ENCODE peak calls at places on chromosomes 13 and 19, in eight cellular contexts. P is adrenal gland, V is lower leg skin, Z is left ventricle myocardium inferior, A is heart right ventricle, H is A549, F is cardiac fibroblast, K is cardiac muscle cell. U is an unnamed sample.

GRCh38 chr13:46667687-46668281 is 114.8 kb downstream of the LRCH1 start:
- DNase-seq in P (no peak), V (no peak), Z (no peak), A (no peak), H (no peak), F (peak), K (no peak), U (no peak)

GRCh38 chr13:113901642-113902041 is 37.8 kb upstream of the GAS6 start:
- DNase-seq in P (peak), V (no peak), Z (no peak), A (no peak), H (no peak), F (no peak), K (no peak), U (no peak)

GRCh38 chr13:26342898-26343297 is 89.0 kb downstream of the CDK8 start:
- DNase-seq in P (no peak), V (no peak), Z (no peak), A (no peak), H (no peak), F (no peak), K (no peak), U (no peak)

GRCh38 chr13:97726664-97727235 is 226.7 kb upstream of the IPO5 start:
- DNase-seq in P (no peak), V (no peak), Z (no peak), A (no peak), H (no peak), F (peak), K (no peak), U (no peak)

GRCh38 chr19:51607077-51607476 is 23.1 kb downstream of the SIGLEC5 start:
- DNase-seq in P (no peak), V (no peak), Z (no peak), A (no peak), H (no peak), F (no peak), K (no peak), U (no peak)

GRCh38 chr13:35866801-35867200 is 264.4 kb downstream of the DCLK1 start:
- DNase-seq in P (no peak), V (no peak), Z (peak), A (peak), H (no peak), F (peak), K (no peak), U (no peak)

GRCh38 chr13:80386592-80386991 is 45.7 kb upstream of the SPRY2 start:
- DNase-seq in P (no peak), V (no peak), Z (no peak), A (no peak), H (no peak), F (peak), K (no peak), U (no peak)

GRCh38 chr19:48719263-48720171 is at the start of gene MAMSTR:
- DNase-seq in P (peak), V (no peak), Z (no peak), A (peak), H (no peak), F (no peak), K (no peak), U (peak)

GRCh38 chr13:100694722-100695644 is 20.4 kb upstream of the TMTC4 start:
- DNase-seq in P (peak), V (no peak), Z (no peak), A (no peak), H (peak), F (peak), K (peak), U (no peak)

GRCh38 chr13:48535791-48536190 is 2.9 kb upstream of the RCBTB2 start:
- DNase-seq in P (no peak), V (no peak), Z (no peak), A (no peak), H (no peak), F (no peak), K (no peak), U (no peak)

GRCh38 chr13:48533986-48534600 is 1.2 kb upstream of the RCBTB2 start:
- DNase-seq in P (no peak), V (no peak), Z (no peak), A (no peak), H (no peak), F (no peak), K (no peak), U (no peak)

GRCh38 chr13:48533207-48533499 is 273 bp upstream of the RCBTB2 start:
- DNase-seq in P (no peak), V (no peak), Z (no peak), A (no peak), H (peak), F (no peak), K (no peak), U (no peak)

GRCh38 chr13:48536851-48537250 is 4.0 kb upstream of the RCBTB2 start:
- DNase-seq in P (no peak), V (no peak), Z (no peak), A (no peak), H (no peak), F (no peak), K (no peak), U (no peak)

DNA sequence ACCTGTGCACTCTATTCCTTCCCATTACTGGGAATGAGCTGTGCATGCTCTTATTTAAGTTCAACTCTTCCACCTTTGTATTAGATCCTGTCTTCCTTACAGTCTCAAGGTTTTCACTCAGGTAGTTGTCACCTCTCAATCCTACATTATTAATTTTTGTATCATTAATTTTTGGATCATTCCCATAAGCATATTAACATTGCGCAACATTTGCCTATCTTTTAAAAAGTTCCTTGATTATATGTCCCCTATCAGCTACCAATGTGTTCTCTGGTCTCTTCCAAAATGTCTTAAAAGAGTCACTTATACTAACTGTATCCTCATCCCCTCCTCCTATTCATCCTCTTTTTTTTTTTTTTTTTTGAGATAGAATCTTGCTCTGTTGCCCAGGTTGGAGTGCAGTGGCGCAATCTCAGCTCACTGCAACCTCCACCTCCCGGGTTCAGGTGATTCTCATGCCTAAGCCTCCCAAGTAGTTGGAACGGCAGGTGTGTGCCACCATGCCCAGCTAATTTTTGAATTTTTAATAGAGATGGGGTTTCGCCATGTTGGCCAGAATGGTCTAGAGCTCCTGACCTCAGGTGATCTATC is 2.1 kb upstream of the RCBTB2 start:
- DNase-seq in P (no peak), V (no peak), Z (no peak), A (no peak), H (no peak), F (no peak), K (no peak), U (no peak)
- H3K4me3 ChIP-seq in P (no peak), V (no peak), Z (no peak), A (no peak), H (no peak), F (no peak), K (no peak), U (no peak)

DNA sequence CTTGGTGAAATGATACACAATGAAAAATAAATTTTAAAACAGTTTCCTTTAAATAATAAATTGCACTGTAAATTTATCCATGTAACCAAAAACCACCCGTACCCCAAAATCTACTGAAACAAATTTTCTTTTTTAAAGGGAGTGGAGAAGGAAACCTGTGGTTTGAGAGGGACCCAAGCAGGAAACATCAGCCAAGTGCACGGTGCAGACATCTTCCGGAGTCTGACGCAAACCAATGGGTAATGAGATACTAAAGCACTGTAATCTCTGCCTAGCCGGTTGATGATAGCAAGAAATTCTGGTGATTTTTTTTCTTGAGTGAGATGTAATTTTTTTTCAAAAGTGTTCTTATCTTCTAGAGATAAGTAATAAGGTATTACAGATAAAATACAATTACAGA is 115.4 kb downstream of the ABCC4 start:
- DNase-seq in P (no peak), V (no peak), Z (no peak), A (no peak), H (no peak), F (peak), K (no peak), U (no peak)
- H3K4me3 ChIP-seq in P (no peak), V (no peak), Z (no peak), A (no peak), H (no peak), F (no peak), K (no peak), U (no peak)

GRCh38 chr19:43462887-43463380 is 2.5 kb downstream of the LYPD3 start:
- DNase-seq in P (no peak), V (no peak), Z (no peak), A (no peak), H (no peak), F (no peak), K (no peak), U (no peak)
- H3K4me3 ChIP-seq in P (peak), V (peak), Z (peak), A (peak), H (peak), F (peak), K (peak), U (peak)

DNA sequence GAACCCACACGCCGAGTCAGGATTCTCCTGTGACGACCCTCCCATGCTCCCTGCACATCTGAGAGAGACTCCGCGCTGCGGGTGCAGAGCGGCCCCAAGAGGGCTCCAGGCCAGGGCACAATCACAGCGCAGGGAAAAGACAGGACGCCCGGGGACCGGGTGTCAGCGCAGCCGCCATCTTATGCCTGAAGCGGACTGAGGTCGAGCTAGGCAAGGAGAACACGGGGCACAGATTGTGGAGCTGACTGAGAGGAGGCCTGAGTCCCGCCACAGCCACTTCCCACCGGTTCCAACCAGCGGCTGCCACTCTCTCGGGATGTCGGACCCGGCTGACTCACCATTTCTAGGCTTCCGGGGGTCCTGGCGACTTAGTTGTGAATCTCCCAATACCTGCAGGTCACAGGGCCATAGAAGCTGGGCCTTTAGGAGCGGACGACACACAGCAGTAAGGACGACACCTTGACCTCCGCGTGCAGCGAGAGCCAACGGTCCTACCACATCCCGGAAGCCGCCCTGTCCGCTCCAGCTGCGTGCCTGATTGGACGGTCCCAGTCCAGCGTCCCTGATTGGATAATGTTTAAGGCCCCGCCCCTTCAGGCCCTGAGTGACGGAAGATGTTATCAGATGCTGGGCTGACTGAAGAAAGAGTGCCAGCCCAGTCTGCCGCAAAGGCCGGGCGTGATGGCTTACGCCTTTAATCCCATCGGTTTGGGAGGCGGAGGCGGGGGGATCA is at the start of gene ZNF728:
- DNase-seq in P (peak), V (no peak), Z (peak), A (peak), H (no peak), F (no peak), K (no peak), U (peak)
- H3K4me3 ChIP-seq in P (peak), V (no peak), Z (peak), A (peak), H (no peak), F (no peak), K (no peak), U (no peak)

GRCh38 chr19:11555246-11555645 is 3.8 kb downstream of the ELOF1 start:
- DNase-seq in P (no peak), V (no peak), Z (no peak), A (no peak), H (no peak), F (no peak), K (no peak), U (no peak)

GRCh38 chr19:11560404-11560988 is 1.5 kb upstream of the ELOF1 start:
- DNase-seq in P (peak), V (no peak), Z (no peak), A (peak), H (no peak), F (peak), K (peak), U (no peak)

GRCh38 chr19:11554160-11554559 is 4.9 kb downstream of the ELOF1 start:
- DNase-seq in P (no peak), V (no peak), Z (no peak), A (no peak), H (no peak), F (no peak), K (no peak), U (no peak)

GRCh38 chr19:11558881-11559828 is at the start of gene ELOF1:
- DNase-seq in P (peak), V (peak), Z (peak), A (peak), H (peak), F (peak), K (peak), U (peak)

DNA sequence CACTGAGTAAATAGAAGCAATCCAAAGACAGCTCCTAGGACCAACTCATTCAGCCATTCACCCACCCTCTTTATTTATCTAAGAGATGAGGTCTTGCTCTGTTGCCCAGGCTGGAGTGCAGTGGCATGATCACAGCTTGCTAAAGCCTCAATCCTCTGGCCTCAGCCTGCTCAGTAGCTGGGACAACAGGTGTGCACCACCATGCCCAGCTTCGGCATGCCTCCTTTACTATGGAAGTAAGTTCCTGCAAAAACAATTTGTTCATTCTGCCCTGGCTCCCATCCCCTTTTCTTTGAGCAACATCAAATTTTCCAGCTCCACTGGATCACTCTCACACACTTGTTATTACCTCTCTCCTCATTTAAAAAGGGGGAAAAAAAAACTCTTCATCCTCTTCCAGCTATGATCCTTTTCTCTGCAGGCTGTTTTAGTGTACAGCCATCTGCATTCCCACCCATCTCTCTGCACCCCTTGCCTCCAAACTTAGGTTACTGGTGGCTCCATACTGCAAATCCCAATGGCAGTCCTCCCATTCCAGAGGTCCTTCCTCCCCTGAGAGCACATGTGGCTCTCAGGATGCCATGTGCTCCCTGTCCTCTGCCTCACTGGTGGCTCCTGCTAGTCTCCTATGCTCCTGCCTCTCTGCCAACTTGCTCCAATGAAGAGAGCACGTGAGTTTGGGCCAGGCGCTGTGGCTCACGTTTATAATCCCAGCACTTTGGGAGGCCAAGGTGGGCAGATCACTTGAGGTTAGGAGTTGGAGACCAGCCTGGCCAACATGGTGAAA is 2.2 kb downstream of the ELOF1 start:
- DNase-seq in P (no peak), V (no peak), Z (no peak), A (no peak), H (no peak), F (no peak), K (no peak), U (no peak)
- H3K4me3 ChIP-seq in P (no peak), V (no peak), Z (no peak), A (no peak), H (no peak), F (no peak), K (no peak), U (no peak)

GRCh38 chr13:51032831-51033230 is 78.2 kb downstream of the C13orf42 start:
- DNase-seq in P (no peak), V (no peak), Z (no peak), A (no peak), H (no peak), F (no peak), K (no peak), U (no peak)

GRCh38 chr13:51033431-51034185 is 77.5 kb downstream of the C13orf42 start:
- DNase-seq in P (no peak), V (no peak), Z (no peak), A (no peak), H (no peak), F (no peak), K (no peak), U (no peak)

GRCh38 chr13:51040431-51040830 is 70.6 kb downstream of the C13orf42 start:
- DNase-seq in P (no peak), V (no peak), Z (no peak), A (no peak), H (no peak), F (no peak), K (no peak), U (no peak)

GRCh38 chr13:51034906-51035305 is 76.2 kb downstream of the C13orf42 start:
- DNase-seq in P (no peak), V (no peak), Z (no peak), A (no peak), H (no peak), F (no peak), K (no peak), U (no peak)

GRCh38 chr13:51035469-51035868 is 75.6 kb downstream of the C13orf42 start:
- DNase-seq in P (no peak), V (no peak), Z (no peak), A (no peak), H (no peak), F (no peak), K (no peak), U (no peak)
- H3K4me3 ChIP-seq in P (no peak), V (no peak), Z (no peak), A (no peak), H (no peak), F (no peak), K (no peak), U (no peak)

GRCh38 chr13:111656439-111656838 is 336.0 kb downstream of the TEX29 start:
- DNase-seq in P (no peak), V (no peak), Z (no peak), A (no peak), H (no peak), F (no peak), K (no peak), U (no peak)
- H3K4me3 ChIP-seq in P (no peak), V (no peak), Z (no peak), A (no peak), H (no peak), F (no peak), K (no peak), U (no peak)

GRCh38 chr19:55141696-55142095 is 7.3 kb downstream of the TNNT1 start:
- DNase-seq in P (no peak), V (no peak), Z (no peak), A (no peak), H (no peak), F (no peak), K (no peak), U (no peak)
- H3K4me3 ChIP-seq in P (no peak), V (no peak), Z (no peak), A (no peak), H (no peak), F (no peak), K (no peak), U (no peak)